ENCODE peak calls at places on chromosomes 6 and 20, in nine cellular contexts. E, I, Y, K, F, B, A, Z and Q are unnamed samples.
A peak's percentile ranks its signal among the peaks of the same experiment; 100 is the strongest.

GRCh38 chr6:89530982-89531381 is 98.0 kb downstream of the ANKRD6 start:
- DNase-seq in K (no peak), Z (no peak), E (no peak), Y (peak; percentile 69), I (no peak), A (no peak), B (no peak), F (no peak), Q (no peak)

GRCh38 chr6:35552285-35552917 is 39.7 kb upstream of the TULP1 start:
- DNase-seq in Y (no peak), A (peak; percentile 26), K (peak; percentile 51), I (no peak), B (no peak), F (no peak), E (no peak), Z (peak; percentile 83), Q (peak; percentile 76)

GRCh38 chr6:143999406-143999805 is 8.7 kb downstream of the PLAGL1 start:
- DNase-seq in F (no peak), E (no peak), Z (no peak), K (no peak), Y (no peak), I (no peak), A (no peak), B (no peak), Q (no peak)

GRCh38 chr6:10146723-10147451 is 268.0 kb downstream of the TFAP2A start:
- DNase-seq in B (no peak), K (peak; percentile 20), F (no peak), Y (no peak), Z (peak; percentile 66), I (no peak), A (peak; percentile 40), E (no peak), Q (peak; percentile 2)

GRCh38 chr20:58870293-58871014 is 17.9 kb downstream of the GNAS start:
- DNase-seq in A (no peak), Y (peak; percentile 69), E (no peak), I (peak; percentile 75), K (peak; percentile 63), B (peak; percentile 65), Z (peak; percentile 79), F (peak; percentile 61), Q (peak; percentile 21)

GRCh38 chr6:143196525-143197225 is 136.0 kb downstream of the AIG1 start:
- DNase-seq in E (no peak), B (no peak), Y (no peak), A (no peak), K (no peak), I (no peak), F (no peak), Z (no peak), Q (no peak)

GRCh38 chr20:51183443-51183842 is 160.5 kb upstream of the KCNG1 start:
- DNase-seq in A (no peak), E (no peak), K (no peak), B (no peak), I (no peak), Y (no peak), F (no peak), Z (no peak), Q (no peak)

GRCh38 chr6:37779111-37779800 is 40.3 kb upstream of the ZFAND3 start:
- DNase-seq in Y (no peak), K (no peak), Z (no peak), A (no peak), F (no peak), I (no peak), E (no peak), B (no peak), Q (no peak)

GRCh38 chr6:152984387-152984872 is 1.6 kb upstream of the FBXO5 start:
- DNase-seq in A (no peak), Y (no peak), E (no peak), K (no peak), I (no peak), B (no peak), F (no peak), Z (no peak), Q (no peak)

GRCh38 chr6:152981219-152981618 is 1.6 kb downstream of the FBXO5 start:
- DNase-seq in I (no peak), Z (no peak), E (no peak), K (no peak), Y (no peak), A (no peak), B (no peak), F (no peak), Q (peak; percentile 27)

GRCh38 chr6:152981989-152982767 is 663 bp downstream of the FBXO5 start:
- DNase-seq in K (no peak), I (peak; percentile 30), F (no peak), Y (peak; percentile 25), B (no peak), Z (peak; percentile 57), E (no peak), A (no peak), Q (peak; percentile 78)

GRCh38 chr6:152983637-152984386 is 971 bp upstream of the FBXO5 start:
- DNase-seq in Z (peak; percentile 98), I (peak; percentile 95), K (peak; percentile 66), A (peak; percentile 61), F (peak; percentile 92), E (peak; percentile 84), Y (peak; percentile 74), B (peak; percentile 72), Q (peak; percentile 90)

GRCh38 chr6:152982768-152983636 is at the start of gene FBXO5:
- DNase-seq in Y (peak; percentile 97), K (peak; percentile 97), F (peak; percentile 96), Z (peak; percentile 94), A (peak; percentile 94), I (peak; percentile 97), B (peak; percentile 98), E (peak; percentile 94), Q (peak; percentile 99)
- TF ChIP-seq POLR2A in Y (no peak), K (peak; percentile 40), F (no peak), Z (peak; percentile 87), A (peak; percentile 76), I (peak; percentile 49), B (no peak), E (no peak), Q (peak; percentile 77)

GRCh38 chr6:166465671-166466087 is 82.9 kb upstream of the MPC1 start:
- DNase-seq in E (no peak), A (no peak), Y (peak; percentile 52), K (peak; percentile 28), Z (peak; percentile 75), B (no peak), F (no peak), I (peak; percentile 46), Q (no peak)

GRCh38 chr6:166463363-166464067 is 80.8 kb upstream of the MPC1 start:
- DNase-seq in F (no peak), I (peak; percentile 12), B (no peak), K (no peak), A (no peak), Y (no peak), E (no peak), Z (no peak), Q (no peak)

GRCh38 chr6:166464068-166464410 is 81.3 kb upstream of the MPC1 start:
- DNase-seq in Y (no peak), Z (no peak), B (no peak), A (no peak), I (peak; percentile 6), F (no peak), E (no peak), K (no peak), Q (no peak)

GRCh38 chr6:166466178-166467122 is 83.7 kb upstream of the MPC1 start:
- DNase-seq in Z (no peak), I (peak; percentile 13), Y (no peak), E (no peak), B (no peak), A (no peak), F (no peak), K (peak; percentile 23), Q (no peak)

GRCh38 chr6:166464418-166465400 is 82.0 kb upstream of the MPC1 start:
- DNase-seq in I (peak; percentile 10), K (no peak), B (no peak), Y (no peak), F (no peak), Z (no peak), E (no peak), A (no peak), Q (no peak)
- TF ChIP-seq POLR2A in I (no peak), K (no peak), B (no peak), Y (no peak), F (no peak), Z (no peak), E (no peak), A (no peak), Q (no peak)

GRCh38 chr20:62929051-62929538 is 2.8 kb upstream of the DIDO1 start:
- DNase-seq in K (no peak), F (peak; percentile 41), B (peak; percentile 53), I (peak; percentile 53), Y (peak; percentile 82), A (no peak), Z (peak; percentile 69), E (peak; percentile 42), Q (peak; percentile 69)
- TF ChIP-seq POLR2A in K (no peak), F (no peak), B (no peak), I (no peak), Y (no peak), A (no peak), Z (no peak), E (no peak), Q (no peak)

GRCh38 chr6:30061766-30062458 is 847 bp downstream of the POLR1H start:
- DNase-seq in A (no peak), I (peak; percentile 16), B (peak; percentile 26), K (no peak), Y (no peak), E (no peak), Z (no peak), F (no peak), Q (peak; percentile 38)

GRCh38 chr6:30063315-30063714 is 2.2 kb downstream of the POLR1H start:
- DNase-seq in F (no peak), E (no peak), Y (no peak), K (no peak), B (no peak), Z (no peak), I (no peak), A (no peak), Q (no peak)

GRCh38 chr6:30062471-30063178 is 1.6 kb downstream of the POLR1H start:
- DNase-seq in Y (no peak), F (no peak), I (no peak), A (no peak), K (no peak), E (no peak), Z (no peak), B (peak; percentile 19), Q (no peak)

GRCh38 chr6:30060634-30060981 is 457 bp upstream of the POLR1H start:
- DNase-seq in A (no peak), F (no peak), B (no peak), Y (peak; percentile 26), E (no peak), I (no peak), K (no peak), Z (peak; percentile 56), Q (peak; percentile 72)

DNA sequence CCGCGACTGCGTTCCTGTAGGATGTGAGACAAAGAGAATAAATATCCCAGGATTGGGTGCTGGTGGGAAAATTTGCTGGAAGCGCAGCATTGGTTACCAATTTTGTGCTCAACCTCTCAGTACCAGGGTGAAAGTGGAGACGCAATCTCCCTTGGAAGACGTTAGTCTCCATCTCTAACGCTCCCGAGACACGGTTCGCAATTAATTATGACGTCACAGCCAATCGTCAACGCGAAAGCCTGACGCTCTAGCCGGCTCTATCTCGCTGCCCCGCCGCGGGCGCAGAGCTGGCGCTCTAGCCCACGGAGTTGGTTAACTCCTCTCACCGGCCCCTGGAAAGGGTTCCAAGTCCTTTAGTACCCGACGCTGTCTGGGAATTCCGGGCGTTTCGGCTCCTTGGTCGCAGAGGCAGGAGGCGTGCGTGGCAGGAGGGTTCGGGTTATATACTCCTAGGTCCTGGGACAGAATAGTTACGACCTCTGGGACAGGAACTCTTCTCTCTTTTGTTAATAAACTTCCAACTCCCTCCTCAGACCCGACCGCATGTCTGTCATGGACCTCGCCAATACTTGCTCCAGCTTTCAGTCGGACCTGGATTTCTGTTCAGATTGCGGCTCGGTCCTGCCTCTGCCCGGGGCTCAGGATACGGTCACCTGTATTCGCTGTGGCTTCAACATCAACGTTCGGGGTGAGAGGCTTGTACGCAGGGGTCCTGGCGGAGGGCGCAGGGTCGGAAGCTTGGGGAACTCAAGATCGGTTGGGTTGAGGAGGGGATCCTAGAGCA is at the start of gene POLR1H:
- DNase-seq in B (peak; percentile 93), F (peak; percentile 94), E (peak; percentile 79), A (peak; percentile 92), K (peak; percentile 92), Y (peak; percentile 94), I (peak; percentile 93), Z (peak; percentile 94), Q (peak; percentile 97)
- TF ChIP-seq POLR2A in B (peak; percentile 91), F (peak; percentile 12), E (peak; percentile 81), A (peak; percentile 90), K (no peak), Y (peak; percentile 33), I (peak; percentile 80), Z (peak; percentile 97), Q (peak; percentile 99)